ENCODE peak calls at places on chromosomes 1 and 21, in four cellular contexts. One of them, this sample, is unnamed.

GRCh38 chr1:15681346-15682290 is 2.5 kb upstream of the PLEKHM2 start:
- DNase-seq in B cell: peak
- DNase-seq in neural progenitor cell: no peak
- DNase-seq in AG09319: no peak
- DNase-seq in this sample: no peak

GRCh38 chr1:64861611-64862010 is 104.7 kb downstream of the JAK1 start:
- DNase-seq in AG09319: no peak
- DNase-seq in B cell: peak
- DNase-seq in neural progenitor cell: peak
- DNase-seq in this sample: no peak

GRCh38 chr21:28587748-28588147 is 404.9 kb downstream of the LTN1 start:
- DNase-seq in AG09319: no peak
- DNase-seq in B cell: no peak
- DNase-seq in neural progenitor cell: no peak
- DNase-seq in this sample: no peak

GRCh38 chr1:24022611-24023359 is 42.7 kb upstream of the SRSF10 start:
- DNase-seq in B cell: no peak
- DNase-seq in neural progenitor cell: no peak
- DNase-seq in AG09319: no peak
- DNase-seq in this sample: no peak

GRCh38 chr1:206738370-206739366 is 31.9 kb upstream of the IL19 start:
- DNase-seq in B cell: no peak
- DNase-seq in neural progenitor cell: peak
- DNase-seq in AG09319: no peak
- DNase-seq in this sample: no peak

GRCh38 chr21:42659416-42660117 is 6.1 kb downstream of the PDE9A start:
- DNase-seq in AG09319: no peak
- DNase-seq in neural progenitor cell: no peak
- DNase-seq in B cell: peak
- DNase-seq in this sample: no peak

GRCh38 chr1:191831572-191831971 is 326.7 kb upstream of the RGS18 start:
- DNase-seq in B cell: no peak
- DNase-seq in AG09319: no peak
- DNase-seq in neural progenitor cell: peak
- DNase-seq in this sample: no peak

GRCh38 chr1:28860332-28861073 is 48.5 kb downstream of the OPRD1 start:
- DNase-seq in AG09319: no peak
- DNase-seq in B cell: no peak
- DNase-seq in neural progenitor cell: no peak
- DNase-seq in this sample: peak

GRCh38 chr1:211559222-211560010 is 19.5 kb downstream of the SLC30A1 start:
- DNase-seq in neural progenitor cell: no peak
- DNase-seq in B cell: no peak
- DNase-seq in AG09319: no peak
- DNase-seq in this sample: no peak

GRCh38 chr1:111981871-111982270 is 7.6 kb downstream of the KCND3 start:
- DNase-seq in B cell: no peak
- DNase-seq in AG09319: no peak
- DNase-seq in neural progenitor cell: no peak
- DNase-seq in this sample: no peak

GRCh38 chr1:42931108-42931539 is 27.5 kb downstream of the SLC2A1 start:
- DNase-seq in B cell: peak
- DNase-seq in neural progenitor cell: peak
- DNase-seq in AG09319: no peak
- DNase-seq in this sample: peak

GRCh38 chr1:230348386-230349022 is 77.6 kb downstream of the PGBD5 start:
- DNase-seq in AG09319: no peak
- DNase-seq in neural progenitor cell: no peak
- DNase-seq in B cell: no peak
- DNase-seq in this sample: no peak

GRCh38 chr1:236099622-236100021 is 34.7 kb upstream of the NID1 start:
- DNase-seq in B cell: no peak
- DNase-seq in AG09319: no peak
- DNase-seq in neural progenitor cell: peak
- DNase-seq in this sample: no peak

GRCh38 chr1:191674780-191675179 is 483.5 kb upstream of the RGS18 start:
- DNase-seq in AG09319: no peak
- DNase-seq in B cell: no peak
- DNase-seq in neural progenitor cell: no peak
- DNase-seq in this sample: no peak

GRCh38 chr1:9066945-9067807 is 2.3 kb downstream of the SLC2A5 start:
- DNase-seq in B cell: no peak
- DNase-seq in AG09319: peak
- DNase-seq in neural progenitor cell: no peak
- DNase-seq in this sample: peak

GRCh38 chr21:33121715-33122475 is 52.0 kb downstream of the OLIG1 start:
- DNase-seq in neural progenitor cell: peak
- DNase-seq in AG09319: no peak
- DNase-seq in B cell: no peak
- DNase-seq in this sample: no peak

GRCh38 chr21:41601573-41602371 is 93.8 kb upstream of the TMPRSS2 start:
- DNase-seq in B cell: no peak
- DNase-seq in AG09319: peak
- DNase-seq in neural progenitor cell: no peak
- DNase-seq in this sample: no peak

GRCh38 chr1:168468042-168468809 is 75.6 kb downstream of the XCL2 start:
- DNase-seq in B cell: no peak
- DNase-seq in AG09319: no peak
- DNase-seq in neural progenitor cell: no peak
- DNase-seq in this sample: no peak

GRCh38 chr1:234970731-234971476 is 157.7 kb downstream of the TOMM20 start:
- DNase-seq in B cell: no peak
- DNase-seq in neural progenitor cell: peak
- DNase-seq in AG09319: peak
- DNase-seq in this sample: no peak

DNA sequence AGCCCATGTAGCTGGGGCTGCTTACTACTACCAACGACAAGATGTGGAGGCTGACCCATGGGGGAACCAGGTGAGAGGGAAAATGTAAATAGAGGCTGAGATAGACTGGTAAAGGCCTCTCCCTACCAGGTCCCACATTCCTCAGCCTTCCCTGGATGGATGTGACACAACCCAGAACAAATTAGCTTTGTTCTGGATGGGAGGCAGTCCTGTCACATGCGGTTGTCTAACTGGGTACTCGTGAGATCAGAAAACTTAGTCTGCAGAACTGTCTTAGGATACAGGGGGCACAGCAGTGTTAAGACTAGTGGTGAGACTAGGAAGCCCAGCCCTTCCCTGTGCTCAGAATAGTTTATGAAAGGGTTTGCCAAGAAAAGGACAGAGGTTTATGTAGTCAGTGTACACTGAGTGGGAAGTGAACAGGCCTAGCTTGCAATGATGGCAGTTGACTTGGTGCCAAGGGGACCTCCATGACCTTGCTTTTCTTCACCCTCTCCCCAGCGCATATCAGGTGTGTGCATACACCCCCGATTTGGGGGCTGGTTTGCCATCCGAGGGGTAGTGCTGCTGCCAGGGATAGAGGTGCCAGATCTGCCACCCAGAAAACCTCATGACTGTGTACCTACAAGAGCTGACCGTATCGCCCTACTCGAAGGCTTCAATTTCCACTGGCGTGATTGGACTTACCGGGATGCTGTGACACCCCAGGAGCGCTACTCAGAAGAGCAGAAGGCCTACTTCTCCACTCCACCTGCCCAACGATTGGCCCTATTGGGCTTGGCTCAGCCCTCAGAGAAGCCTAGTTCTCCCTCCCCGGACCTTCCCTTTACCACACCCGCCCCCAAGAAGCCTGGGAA is 8.4 kb downstream of the MMACHC start:
- DNase-seq in AG09319: no peak
- DNase-seq in neural progenitor cell: no peak
- DNase-seq in B cell: no peak
- DNase-seq in this sample: no peak
- TF ChIP-seq CTCF in AG09319: no peak
- TF ChIP-seq CTCF in neural progenitor cell: no peak
- TF ChIP-seq CTCF in B cell: no peak
- TF ChIP-seq CTCF in this sample: no peak

DNA sequence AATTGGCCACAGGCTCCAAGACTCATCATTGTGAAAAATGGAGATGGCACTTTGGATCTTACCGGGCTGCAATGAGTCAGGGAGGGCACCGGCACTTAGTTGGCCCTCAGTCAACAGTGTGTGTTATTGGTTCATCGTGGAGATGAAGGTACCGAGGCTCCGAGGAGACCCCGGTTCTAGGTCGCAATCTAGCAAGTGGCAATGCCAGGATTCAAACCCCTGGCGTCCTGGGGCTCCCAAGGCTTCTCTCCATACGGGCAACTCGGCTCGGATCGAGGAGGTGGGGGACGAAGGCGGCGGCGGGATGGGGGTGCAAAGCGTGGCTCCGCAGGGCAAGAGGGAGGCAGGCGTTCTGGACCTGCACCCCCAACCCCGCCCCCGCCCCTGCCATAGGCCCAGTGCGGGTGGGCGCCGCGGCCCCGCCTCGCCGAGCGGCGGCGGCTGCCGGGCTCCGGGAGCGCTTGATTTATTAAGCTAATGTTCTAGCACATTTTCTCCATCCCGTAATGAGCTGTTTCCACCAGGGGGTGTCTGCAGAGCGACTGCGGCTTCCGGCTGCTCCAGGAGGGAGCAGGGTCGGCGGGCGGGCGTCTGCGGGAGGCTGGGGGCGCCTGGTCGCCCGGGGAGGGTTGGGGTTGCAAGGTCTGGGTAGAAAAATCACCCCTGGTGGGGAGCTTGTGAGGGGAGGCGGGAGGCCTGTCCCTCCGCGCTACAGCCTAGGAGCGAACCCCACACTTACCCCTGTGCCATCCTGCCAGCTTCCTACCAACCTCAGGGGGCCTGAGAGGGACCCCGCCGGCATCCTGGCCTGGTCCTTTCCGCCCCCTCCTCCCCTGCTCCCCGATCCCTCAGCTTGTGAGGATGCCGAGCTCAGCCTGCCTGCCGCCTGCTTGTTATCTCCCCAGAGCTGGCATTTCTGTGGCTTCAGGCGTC is 48.7 kb upstream of the ACOT11 start:
- DNase-seq in B cell: peak
- DNase-seq in AG09319: no peak
- DNase-seq in neural progenitor cell: peak
- DNase-seq in this sample: no peak
- TF ChIP-seq CTCF in B cell: peak
- TF ChIP-seq CTCF in AG09319: peak
- TF ChIP-seq CTCF in neural progenitor cell: peak
- TF ChIP-seq CTCF in this sample: no peak

GRCh38 chr1:214319930-214320329 is 39.0 kb downstream of the SMYD2 start:
- DNase-seq in neural progenitor cell: no peak
- DNase-seq in B cell: no peak
- DNase-seq in AG09319: no peak
- DNase-seq in this sample: no peak
- TF ChIP-seq CTCF in neural progenitor cell: peak
- TF ChIP-seq CTCF in B cell: no peak
- TF ChIP-seq CTCF in AG09319: no peak
- TF ChIP-seq CTCF in this sample: no peak

GRCh38 chr1:92342401-92342800 is 43.5 kb downstream of the RPAP2 start:
- DNase-seq in B cell: no peak
- DNase-seq in AG09319: no peak
- DNase-seq in neural progenitor cell: no peak
- DNase-seq in this sample: no peak
- TF ChIP-seq CTCF in B cell: no peak
- TF ChIP-seq CTCF in AG09319: no peak
- TF ChIP-seq CTCF in neural progenitor cell: no peak
- TF ChIP-seq CTCF in this sample: no peak

DNA sequence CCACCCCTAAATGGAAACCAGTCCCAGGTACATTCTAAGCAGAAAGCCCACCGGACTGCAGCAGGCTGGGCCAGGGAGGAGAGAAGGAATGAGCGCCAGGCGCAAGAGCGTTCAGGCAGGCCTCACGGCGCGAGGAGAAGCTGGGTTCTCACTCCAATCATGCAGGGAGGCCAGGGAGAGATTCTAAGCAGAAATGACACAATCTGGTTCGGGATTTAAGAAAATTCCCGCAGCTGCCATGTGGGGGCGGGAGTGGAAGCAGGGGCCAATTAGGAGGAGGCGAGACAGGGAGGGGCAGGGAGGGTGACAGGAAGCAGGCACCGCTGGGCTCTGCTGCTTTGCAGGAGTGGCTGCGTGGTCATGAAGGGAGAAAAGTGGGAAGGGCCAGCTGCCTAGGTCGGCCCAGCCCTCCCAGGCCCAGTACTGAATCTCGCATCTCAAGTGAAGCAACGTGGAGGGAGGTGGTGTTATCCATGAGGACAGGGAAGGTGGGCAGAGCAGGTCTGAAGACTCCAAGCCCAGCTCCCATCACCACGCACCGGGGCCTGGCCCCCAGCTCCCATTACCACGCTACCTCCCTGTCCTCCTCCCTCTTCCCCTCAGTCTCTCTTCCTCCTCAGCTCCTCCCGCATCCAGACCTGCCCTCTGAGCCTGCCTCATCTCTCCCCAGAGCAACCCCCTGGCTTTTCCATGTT is 11.8 kb downstream of the NPHP4 start:
- DNase-seq in neural progenitor cell: peak
- DNase-seq in AG09319: no peak
- DNase-seq in B cell: no peak
- DNase-seq in this sample: no peak
- TF ChIP-seq CTCF in neural progenitor cell: peak
- TF ChIP-seq CTCF in AG09319: peak
- TF ChIP-seq CTCF in B cell: no peak
- TF ChIP-seq CTCF in this sample: no peak

GRCh38 chr1:153827168-153827964 is 52.2 kb downstream of the SLC27A3 start:
- DNase-seq in B cell: no peak
- DNase-seq in AG09319: no peak
- DNase-seq in neural progenitor cell: no peak
- DNase-seq in this sample: no peak
- TF ChIP-seq CTCF in B cell: peak
- TF ChIP-seq CTCF in AG09319: no peak
- TF ChIP-seq CTCF in neural progenitor cell: peak
- TF ChIP-seq CTCF in this sample: no peak

DNA sequence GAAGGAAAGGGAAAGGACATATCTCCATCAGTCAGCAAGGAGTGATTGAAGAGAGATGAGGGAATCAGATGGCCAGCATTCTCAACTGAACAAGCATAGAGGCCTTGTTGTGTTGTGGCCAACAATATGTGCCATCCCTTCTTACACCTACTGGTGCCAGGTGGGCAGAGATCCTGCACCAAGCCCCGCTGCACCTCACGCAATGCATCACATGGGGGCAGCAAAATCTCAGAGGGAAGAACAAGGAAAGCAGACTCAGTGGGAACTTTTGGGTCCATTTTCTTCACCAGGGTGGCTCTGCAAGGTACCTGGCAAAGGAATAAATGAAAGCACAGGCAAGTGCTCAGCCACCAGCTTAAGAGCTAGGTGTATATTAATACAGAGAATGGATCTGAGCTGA is 33.2 kb downstream of the HSD3B2 start:
- DNase-seq in B cell: no peak
- DNase-seq in neural progenitor cell: peak
- DNase-seq in AG09319: no peak
- DNase-seq in this sample: no peak
- TF ChIP-seq CTCF in B cell: no peak
- TF ChIP-seq CTCF in neural progenitor cell: peak
- TF ChIP-seq CTCF in AG09319: no peak
- TF ChIP-seq CTCF in this sample: no peak

GRCh38 chr1:33147997-33148314 is 33.9 kb downstream of the TRIM62 start:
- DNase-seq in neural progenitor cell: peak
- DNase-seq in B cell: no peak
- DNase-seq in AG09319: no peak
- DNase-seq in this sample: no peak
- TF ChIP-seq CTCF in neural progenitor cell: peak
- TF ChIP-seq CTCF in B cell: no peak
- TF ChIP-seq CTCF in AG09319: peak
- TF ChIP-seq CTCF in this sample: no peak

This sample was measured in GM20000.